ENCODE peak calls at places on chromosomes 6 and 20, in ten cellular contexts. V is suprapubic skin, J is HCT116, E is neural progenitor cell, Q is fibroblast of lung, M is OCI-LY7, K is AG04450, H is breast epithelium, X is uterus, G is MM.1S. U is an unnamed sample.

GRCh38 chr6:5004373-5005037 is 668 bp upstream of the RPP40 start:
- DNase-seq in Q (no peak), J (no peak), M (no peak), H (no peak), V (no peak), E (no peak), G (peak), K (no peak), X (no peak), U (no peak)

GRCh38 chr6:160750276-160750689 is 48.2 kb downstream of the PLG start:
- DNase-seq in Q (no peak), M (peak), E (peak), H (no peak), G (no peak), J (peak), X (no peak), V (no peak), K (no peak), U (peak)

GRCh38 chr6:143328885-143329284 is 121.6 kb downstream of the ADAT2 start:
- DNase-seq in V (no peak), K (no peak), J (no peak), Q (no peak), M (no peak), G (no peak), X (no peak), H (no peak), E (no peak), U (no peak)

GRCh38 chr6:35742842-35743241 is 6.0 kb downstream of the ARMC12 start:
- DNase-seq in V (no peak), K (no peak), H (peak), G (no peak), Q (no peak), J (no peak), M (no peak), E (no peak), X (no peak), U (no peak)

GRCh38 chr6:29762781-29763214 is 39.6 kb downstream of the HLA-F start:
- DNase-seq in X (no peak), V (no peak), M (no peak), E (no peak), K (no peak), G (no peak), J (no peak), Q (no peak), H (no peak), U (peak)

GRCh38 chr6:18495236-18495635 is 108.1 kb downstream of the RNF144B start:
- DNase-seq in M (no peak), H (no peak), G (no peak), K (no peak), Q (no peak), E (no peak), V (no peak), X (no peak), J (no peak), U (no peak)

GRCh38 chr20:48741669-48742068 is 86.1 kb downstream of the PREX1 start:
- DNase-seq in K (no peak), X (no peak), G (no peak), Q (no peak), V (no peak), H (no peak), J (no peak), E (no peak), M (no peak), U (no peak)

GRCh38 chr6:76984572-76984971 is 478.7 kb downstream of the HTR1B start:
- DNase-seq in H (no peak), K (no peak), V (no peak), M (no peak), E (no peak), X (no peak), Q (no peak), G (no peak), J (no peak), U (no peak)

DNA sequence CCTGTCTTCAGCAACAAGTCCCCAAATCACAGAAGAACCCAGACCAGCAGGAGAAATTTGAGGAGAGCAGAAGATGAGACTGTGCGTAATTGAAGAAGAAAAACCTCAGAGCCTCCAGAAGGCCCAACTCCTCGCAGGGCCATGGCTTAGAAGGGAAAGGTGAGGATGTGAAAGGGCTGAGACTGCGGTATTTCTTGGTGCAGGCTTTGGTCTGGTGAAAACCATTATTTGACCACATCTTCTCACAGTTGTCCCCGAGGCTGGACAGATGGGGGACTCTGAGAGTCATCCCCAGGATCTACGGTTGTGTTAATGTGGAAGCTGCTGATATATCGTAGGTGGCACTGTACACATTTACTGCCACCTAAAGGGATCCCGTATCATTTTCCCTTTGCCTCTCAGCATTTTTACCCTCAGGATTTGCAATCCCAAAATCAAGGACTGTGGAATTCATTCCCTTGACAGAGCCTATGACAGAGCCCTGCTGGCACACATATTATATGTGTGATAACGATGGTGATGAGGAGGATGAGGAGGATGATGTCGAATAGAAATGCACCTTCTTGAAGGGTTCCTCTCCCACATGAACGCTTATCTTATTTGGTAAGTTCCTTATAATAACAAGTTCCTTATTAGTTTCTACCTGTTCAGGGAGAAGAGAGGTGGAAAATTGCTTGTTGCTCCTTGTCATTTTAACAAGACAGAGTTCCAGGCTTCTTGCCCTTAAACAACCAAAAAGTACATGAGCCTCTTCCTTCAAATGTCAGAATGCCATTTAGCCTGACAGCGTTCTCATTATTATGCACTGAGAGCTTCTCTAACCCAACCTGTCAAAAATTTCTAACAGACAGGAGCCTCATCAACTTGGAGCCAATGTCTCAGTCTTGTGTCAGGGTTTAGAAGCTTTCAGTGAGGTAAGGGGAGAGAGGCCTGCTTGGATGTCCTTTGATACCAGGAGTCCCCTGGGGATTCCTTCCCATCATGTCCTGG is 135.8 kb downstream of the PXDC1 start:
- DNase-seq in Q (no peak), X (no peak), G (no peak), K (no peak), J (no peak), V (no peak), H (no peak), E (no peak), M (no peak), U (no peak)
- TF ChIP-seq CTCF in Q (no peak), X (no peak), G (no peak), K (no peak), J (no peak), V (no peak), H (no peak), E (no peak), M (no peak), U (no peak)

GRCh38 chr6:168374541-168375071 is 55.0 kb upstream of the DACT2 start:
- DNase-seq in V (peak), E (no peak), X (no peak), K (no peak), H (peak), G (no peak), Q (no peak), M (no peak), J (no peak), U (no peak)
- H3K27ac ChIP-seq in V (no peak), E (no peak), X (no peak), K (no peak), H (no peak), G (no peak), Q (no peak), M (no peak), J (no peak), U (no peak)

DNA sequence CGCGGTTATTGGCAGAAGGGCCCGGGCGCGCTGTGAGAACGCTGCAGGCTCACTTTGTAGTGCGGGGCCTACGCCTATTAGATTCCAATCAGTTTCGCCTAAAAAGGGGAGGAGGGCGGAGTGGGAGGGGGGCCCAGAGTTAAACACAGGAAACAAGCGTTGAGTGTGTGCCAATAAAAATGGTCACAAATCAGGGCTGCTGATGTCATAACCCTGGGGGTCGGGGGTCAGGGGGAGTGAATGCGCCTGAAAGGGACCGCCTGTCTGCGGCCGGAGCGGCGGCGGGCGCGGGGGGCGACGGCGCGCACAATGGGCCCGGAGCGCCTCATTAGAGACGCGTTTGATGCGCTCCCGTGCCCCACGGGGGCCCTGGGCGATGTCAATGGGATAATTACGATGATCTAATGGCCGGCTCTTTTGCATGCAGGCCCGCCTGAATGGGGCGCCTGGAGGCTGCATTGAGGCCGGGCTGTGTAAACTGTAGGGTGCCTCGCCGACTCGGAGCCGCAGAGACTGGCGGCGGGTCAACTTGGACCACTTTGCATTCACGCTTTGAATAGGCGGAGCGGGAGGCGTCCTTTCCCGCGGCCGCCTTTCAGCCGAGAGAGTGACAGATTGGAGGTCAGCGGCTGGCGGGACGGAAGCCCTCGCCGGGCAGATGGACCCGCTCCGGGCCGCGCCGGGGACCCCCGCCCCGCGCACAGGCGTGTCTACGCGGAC is 296.0 kb downstream of the TFAP2C start:
- DNase-seq in G (no peak), E (peak), J (no peak), X (no peak), H (no peak), Q (no peak), M (no peak), V (no peak), K (no peak), U (no peak)
- H3K4me3 ChIP-seq in G (no peak), E (peak), J (no peak), X (no peak), H (no peak), Q (no peak), M (no peak), V (peak), K (no peak), U (no peak)

GRCh38 chr6:87700729-87701675 is 1.0 kb downstream of the AKIRIN2 start:
- DNase-seq in M (peak), H (no peak), J (no peak), E (peak), V (no peak), G (peak), Q (peak), K (no peak), X (peak), U (peak)
- TF ChIP-seq CTCF in M (peak), H (no peak), J (no peak), E (no peak), V (no peak), G (no peak), Q (no peak), K (no peak), X (no peak), U (no peak)